ENCODE peak calls at places on chromosomes 2 and 18, in nine cellular contexts. C is AG09319, D is AML-193, L is left cardiac atrium, F is Calu3, M is HFFc6, N is EH, K is foreskin melanocyte, Y is stomach. P is an unnamed sample.
A peak's percentile ranks its signal among the peaks of the same experiment; 100 is the strongest.

GRCh38 chr18:12470382-12471090 is 62.8 kb downstream of the PRELID3A start:
- DNase-seq in Y (no peak), K (no peak), D (no peak), M (no peak), L (no peak), N (no peak), F (no peak), C (no peak), P (no peak)

GRCh38 chr2:219289537-219290361 is 10.6 kb downstream of the DNAJB2 start:
- DNase-seq in F (peak; percentile 68), C (peak; percentile 72), N (peak; percentile 84), Y (no peak), K (peak; percentile 77), M (peak; percentile 79), L (peak; percentile 73), D (no peak), P (no peak)

GRCh38 chr2:29228276-29228675 is 113.1 kb downstream of the CLIP4 start:
- DNase-seq in N (peak; percentile 62), F (no peak), C (no peak), D (no peak), Y (no peak), L (no peak), M (peak; percentile 41), K (peak; percentile 29), P (no peak)

GRCh38 chr2:9535177-9535576 is 20.5 kb downstream of the ADAM17 start:
- DNase-seq in M (no peak), Y (no peak), D (no peak), C (no peak), K (no peak), L (no peak), F (no peak), N (no peak), P (no peak)

GRCh38 chr2:98910349-98911125 is 25.5 kb downstream of the CRACDL start:
- DNase-seq in D (no peak), M (no peak), Y (peak; percentile 20), N (no peak), F (no peak), K (no peak), L (no peak), C (no peak), P (no peak)

GRCh38 chr2:241854342-241855244 is 4.1 kb downstream of the PDCD1 start:
- DNase-seq in C (no peak), M (no peak), L (peak; percentile 52), K (no peak), Y (no peak), F (no peak), N (no peak), D (no peak), P (no peak)

GRCh38 chr2:42937171-42937875 is 144.9 kb upstream of the HAAO start:
- DNase-seq in N (no peak), K (no peak), F (no peak), Y (no peak), D (no peak), M (no peak), C (no peak), L (peak; percentile 35), P (no peak)

GRCh38 chr18:944440-944839 is 39.8 kb downstream of the ADCYAP1 start:
- DNase-seq in D (no peak), K (peak; percentile 35), F (peak; percentile 20), M (peak; percentile 1), C (no peak), L (no peak), Y (no peak), N (peak; percentile 63), P (no peak)

GRCh38 chr18:43751203-43751602 is 473.9 kb upstream of the SYT4 start:
- DNase-seq in Y (no peak), M (no peak), L (no peak), C (no peak), K (no peak), N (no peak), F (no peak), D (no peak), P (no peak)

GRCh38 chr2:128317186-128317897 is 1.3 kb downstream of the HS6ST1 start:
- DNase-seq in F (peak; percentile 50), K (no peak), Y (peak; percentile 43), D (no peak), C (no peak), L (peak; percentile 37), N (peak; percentile 25), M (no peak), P (no peak)

GRCh38 chr18:36798738-36799473 is 29.9 kb downstream of the TPGS2 start:
- DNase-seq in M (no peak), Y (no peak), N (no peak), L (no peak), F (no peak), D (no peak), C (no peak), K (no peak), P (no peak)

GRCh38 chr2:74554821-74555531 is 456 bp downstream of the DOK1 start:
- DNase-seq in K (no peak), N (peak; percentile 52), D (no peak), L (peak; percentile 61), C (no peak), Y (peak; percentile 66), F (no peak), M (no peak), P (no peak)

GRCh38 chr2:25339121-25339738 is 2.5 kb downstream of the DNMT3A start:
- DNase-seq in C (no peak), N (no peak), L (no peak), M (no peak), D (no peak), F (no peak), Y (no peak), K (no peak), P (no peak)

GRCh38 chr2:110714824-110715223 is 17.5 kb upstream of the ACOXL start:
- DNase-seq in C (no peak), N (no peak), L (no peak), M (no peak), D (no peak), K (no peak), Y (no peak), F (no peak), P (no peak)

GRCh38 chr2:98769784-98770183 is 38.9 kb upstream of the MGAT4A start:
- DNase-seq in Y (peak; percentile 67), M (no peak), N (no peak), D (no peak), F (peak; percentile 27), K (no peak), C (no peak), L (no peak), P (peak; percentile 38)

GRCh38 chr2:8222979-8223730 is 458.7 kb upstream of the ID2 start:
- DNase-seq in N (no peak), Y (no peak), C (no peak), L (no peak), F (no peak), M (no peak), K (no peak), D (no peak), P (no peak)

GRCh38 chr2:91442246-91442905 is 2750.9 kb downstream of the RPIA start:
- DNase-seq in F (no peak), L (peak; percentile 20), K (no peak), Y (peak; percentile 27), N (no peak), D (no peak), C (no peak), M (no peak), P (no peak)

GRCh38 chr2:102520009-102520408 is 47.0 kb downstream of the SLC9A4 start:
- DNase-seq in F (peak; percentile 27), Y (peak; percentile 47), K (peak; percentile 1), C (no peak), L (no peak), D (peak; percentile 55), M (no peak), N (peak; percentile 30), P (no peak)